ENCODE peak calls at places on chromosomes 13 and 19, in seven cellular contexts. Z is Calu3; Y is GM04503; E is COR-L47; F is NCI-H524; I is T-helper 2 cell treated with Interferon-gamma antibody and Interleukin-4, amounts not matched to agents 5 μg/mL and 100 μg/mL, for 36 hours; P is NCI-H1092. A is an unnamed sample.

GRCh38 chr13:45327253-45327954 is 13.6 kb downstream of the TPT1 start:
- DNase-seq in F (no peak), Y (no peak), E (no peak), Z (no peak), P (no peak), I (no peak), A (no peak)

GRCh38 chr13:93698016-93698613 is 471.5 kb downstream of the GPC6 start:
- DNase-seq in Y (no peak), P (no peak), Z (no peak), F (no peak), I (no peak), E (no peak), A (no peak)

GRCh38 chr13:40355126-40355719 is 311.2 kb downstream of the FOXO1 start:
- DNase-seq in E (no peak), Y (no peak), F (no peak), P (no peak), I (no peak), Z (no peak), A (no peak)

GRCh38 chr19:7408251-7408650 is 59.5 kb downstream of the ARHGEF18 start:
- DNase-seq in P (no peak), E (no peak), Z (no peak), I (no peak), Y (no peak), F (no peak), A (no peak)

GRCh38 chr19:46232029-46232428 is 2.5 kb downstream of the IGFL1 start:
- DNase-seq in P (no peak), Y (no peak), Z (peak; percentile 70), E (no peak), F (no peak), I (no peak), A (no peak)

GRCh38 chr19:709965-710714 is 1.4 kb downstream of the PALM start:
- DNase-seq in P (no peak), E (no peak), Z (no peak), I (no peak), F (no peak), Y (no peak), A (no peak)

GRCh38 chr19:2770055-2771013 is 12.7 kb downstream of the SGTA start:
- DNase-seq in P (no peak), F (peak; percentile 39), E (no peak), Z (no peak), I (no peak), Y (no peak), A (no peak)

GRCh38 chr19:7883796-7884570 is 4.3 kb upstream of the LRRC8E start:
- DNase-seq in I (no peak), Z (no peak), Y (peak; percentile 33), P (no peak), E (no peak), F (no peak), A (no peak)

GRCh38 chr19:10209305-10209704 is 14.6 kb upstream of the DNMT1 start:
- DNase-seq in F (peak; percentile 83), Z (no peak), P (no peak), I (no peak), Y (no peak), E (no peak), A (peak; percentile 12)

A was measured in DMS79 treated with DMSO at 0.1 percent for 48 hours.